ENCODE peak calls at places on chromosomes 3 and 15, in five cellular contexts. B, F, M, U and P are unnamed samples.

GRCh38 chr3:72041531-72041930 is 256.6 kb upstream of the PROK2 start:
- DNase-seq in B (peak), F (no peak), M (peak), U (no peak), P (no peak)

GRCh38 chr15:72797338-72797689 is 13.8 kb upstream of the ADPGK start:
- DNase-seq in B (no peak), F (no peak), M (no peak), U (no peak), P (no peak)

GRCh38 chr15:41557673-41558399 is 1.2 kb upstream of the TYRO3 start:
- DNase-seq in B (peak), F (peak), M (peak), U (peak), P (peak)

GRCh38 chr15:100788731-100789105 is 90.9 kb upstream of the ALDH1A3 start:
- DNase-seq in B (no peak), F (no peak), M (no peak), U (no peak), P (no peak)

GRCh38 chr3:186598108-186598784 is 14.6 kb upstream of the AHSG start:
- DNase-seq in B (peak), F (no peak), M (no peak), U (no peak), P (peak)

GRCh38 chr15:101497484-101498034 is 8.1 kb upstream of the PCSK6 start:
- DNase-seq in B (no peak), F (no peak), M (no peak), U (no peak), P (no peak)

GRCh38 chr3:196553551-196553950 is 14.8 kb downstream of the WDR53 start:
- DNase-seq in B (no peak), F (no peak), M (no peak), U (no peak), P (no peak)

GRCh38 chr3:105802073-105802706 is 66.6 kb downstream of the CBLB start:
- DNase-seq in B (no peak), F (no peak), M (no peak), U (no peak), P (no peak)

GRCh38 chr15:81469154-81469553 is 95.1 kb upstream of the TMC3 start:
- DNase-seq in B (no peak), F (no peak), M (no peak), U (no peak), P (no peak)

GRCh38 chr15:34046471-34047145 is 7.6 kb upstream of the AVEN start:
- DNase-seq in B (no peak), F (no peak), M (no peak), U (no peak), P (no peak)

GRCh38 chr15:89664951-89665350 is 9.7 kb upstream of the KIF7 start:
- DNase-seq in B (no peak), F (no peak), M (no peak), U (no peak), P (peak)

GRCh38 chr3:168250415-168250861 is 154.7 kb upstream of the GOLIM4 start:
- DNase-seq in B (no peak), F (no peak), M (no peak), U (no peak), P (peak)

GRCh38 chr3:193207874-193208273 is 33.1 kb upstream of the PLAAT1 start:
- DNase-seq in B (no peak), F (no peak), M (no peak), U (no peak), P (no peak)

GRCh38 chr3:122105626-122106025 is 50.5 kb downstream of the CD86 start:
- DNase-seq in B (peak), F (no peak), M (no peak), U (no peak), P (no peak)

GRCh38 chr15:65620833-65621232 is 905 bp upstream of the SLC24A1 start:
- DNase-seq in B (no peak), F (no peak), M (no peak), U (no peak), P (no peak)

GRCh38 chr3:185330238-185330637 is 32.7 kb upstream of the MAP3K13 start:
- DNase-seq in B (no peak), F (no peak), M (no peak), U (no peak), P (no peak)

GRCh38 chr3:158058775-158059174 is 47.4 kb downstream of the SHOX2 start:
- DNase-seq in B (no peak), F (no peak), M (no peak), U (no peak), P (no peak)

GRCh38 chr3:33831053-33831452 is 32.6 kb downstream of the PDCD6IP start:
- DNase-seq in B (peak), F (peak), M (no peak), U (no peak), P (peak)

GRCh38 chr3:149535395-149535685 is 60.8 kb downstream of the TM4SF4 start:
- DNase-seq in B (no peak), F (no peak), M (no peak), U (no peak), P (no peak)

GRCh38 chr3:184349563-184350470 is 11.6 kb downstream of the CLCN2 start:
- DNase-seq in B (no peak), F (no peak), M (no peak), U (no peak), P (no peak)

GRCh38 chr15:97817266-97817890 is 143.1 kb upstream of the ARRDC4 start:
- DNase-seq in B (no peak), F (no peak), M (no peak), U (no peak), P (no peak)